ENCODE peak calls at places on chromosomes 12 and 14, in ten cellular contexts. O is activated gamma-delta T cell treated with Interleukin-2 at 50 U/mL for 16 hours; B is heart right ventricle; X is left cardiac atrium; L is stimulated activated CD4-positive, alpha-beta T cell treated with anti-CD3 and anti-CD28 coated beads, Interleukin-4, amount 100 ng/mL, for 48 hours; J is nucleus accumbens; S is substantia nigra; T is dermis blood vessel endothelial cell; N is stimulated activated CD8-positive, alpha-beta memory T cell treated with anti-CD3 and anti-CD28 coated beads, Interleukin-2, amount 100 ng/mL, for 1 hour; R is progenitor cell of endocrine pancreas. U is an unnamed sample.

GRCh38 chr12:130920119-130920703 is 33.5 kb upstream of the ADGRD1 start:
- DNase-seq in O (no peak), B (no peak), X (no peak), L (no peak), J (no peak), S (no peak), T (no peak), N (no peak), R (no peak), U (no peak)

GRCh38 chr12:24228980-24229730 is 279.7 kb upstream of the SOX5 start:
- DNase-seq in O (no peak), B (no peak), X (no peak), L (no peak), J (no peak), S (no peak), T (no peak), N (no peak), R (no peak), U (no peak)

GRCh38 chr12:68781728-68782127 is 26.2 kb upstream of the MDM2 start:
- DNase-seq in O (no peak), B (no peak), X (no peak), L (no peak), J (no peak), S (no peak), T (no peak), N (no peak), R (no peak), U (no peak)

GRCh38 chr14:23063601-23064000 is 6.3 kb upstream of the CDH24 start:
- DNase-seq in O (no peak), B (no peak), X (no peak), L (no peak), J (no peak), S (no peak), T (no peak), N (no peak), R (no peak), U (no peak)

GRCh38 chr14:51472881-51473280 is 178.8 kb upstream of the FRMD6 start:
- DNase-seq in O (no peak), B (no peak), X (no peak), L (no peak), J (no peak), S (no peak), T (peak; percentile 46), N (no peak), R (no peak), U (no peak)

GRCh38 chr14:75771614-75772013 is 110.6 kb downstream of the TTLL5 start:
- DNase-seq in O (no peak), B (no peak), X (no peak), L (no peak), J (no peak), S (no peak), T (no peak), N (no peak), R (no peak), U (no peak)

GRCh38 chr14:101202627-101203404 is 299.3 kb upstream of the RTL1 start:
- DNase-seq in O (no peak), B (no peak), X (no peak), L (no peak), J (no peak), S (no peak), T (no peak), N (no peak), R (peak; percentile 7), U (no peak)

GRCh38 chr14:58298880-58299664 is 717 bp downstream of the ARID4A start:
- DNase-seq in O (peak; percentile 26), B (peak; percentile 33), X (peak; percentile 39), L (peak; percentile 25), J (peak; percentile 43), S (peak; percentile 53), T (peak; percentile 25), N (peak; percentile 26), R (peak; percentile 21), U (peak; percentile 27)

U was measured in GM12892.